ENCODE peak calls at places on chromosomes 13 and 19, in nine cellular contexts. U, T, Y, E, K, J, O, L and P are unnamed samples.
A peak's percentile ranks its signal among the peaks of the same experiment; 100 is the strongest.

GRCh38 chr13:99922631-99923404 is 48.7 kb downstream of the ZIC5 start:
- DNase-seq in U (no peak), T (peak; percentile 90), Y (no peak), E (no peak), K (no peak), J (no peak), O (no peak), L (no peak), P (peak; percentile 84)

GRCh38 chr19:19661675-19662251 is 1.7 kb downstream of the ATP13A1 start:
- DNase-seq in U (no peak), T (no peak), Y (no peak), E (no peak), K (peak; percentile 26), J (no peak), O (no peak), L (no peak), P (no peak)

GRCh38 chr13:111947026-111947810 is 119.7 kb upstream of the SOX1 start:
- DNase-seq in U (no peak), T (no peak), Y (no peak), E (no peak), K (peak; percentile 15), J (no peak), O (no peak), L (no peak), P (no peak)

GRCh38 chr13:78139765-78140164 is 221.1 kb upstream of the EDNRB start:
- DNase-seq in U (no peak), T (no peak), Y (no peak), E (no peak), K (no peak), J (no peak), O (no peak), L (no peak), P (no peak)

GRCh38 chr19:47699360-47699917 is 13.8 kb upstream of the EHD2 start:
- DNase-seq in U (peak; percentile 14), T (peak; percentile 3), Y (no peak), E (peak; percentile 48), K (peak; percentile 82), J (no peak), O (no peak), L (no peak), P (peak; percentile 62)

GRCh38 chr19:7292950-7293794 is 1.0 kb downstream of the INSR start:
- DNase-seq in U (no peak), T (no peak), Y (peak; percentile 72), E (no peak), K (peak; percentile 33), J (no peak), O (no peak), L (peak; percentile 47), P (no peak)

GRCh38 chr13:44649834-44650233 is 73.7 kb upstream of the TSC22D1 start:
- DNase-seq in U (no peak), T (no peak), Y (no peak), E (no peak), K (no peak), J (no peak), O (no peak), L (no peak), P (no peak)

GRCh38 chr19:30896551-30896950 is 452.7 kb downstream of the TSHZ3 start:
- DNase-seq in U (no peak), T (no peak), Y (peak; percentile 58), E (no peak), K (peak; percentile 66), J (no peak), O (no peak), L (no peak), P (no peak)

GRCh38 chr13:20492036-20492435 is 33.6 kb downstream of the CRYL1 start:
- DNase-seq in U (no peak), T (no peak), Y (no peak), E (no peak), K (no peak), J (no peak), O (no peak), L (no peak), P (no peak)

GRCh38 chr13:76854894-76855293 is 31.3 kb downstream of the KCTD12 start:
- DNase-seq in U (no peak), T (no peak), Y (no peak), E (peak; percentile 4), K (no peak), J (no peak), O (no peak), L (no peak), P (no peak)

GRCh38 chr13:110493161-110493593 is 68.3 kb downstream of the RAB20 start:
- DNase-seq in U (no peak), T (no peak), Y (no peak), E (no peak), K (no peak), J (no peak), O (no peak), L (no peak), P (no peak)

GRCh38 chr19:14333101-14333871 is 48.0 kb upstream of the ADGRE5 start:
- DNase-seq in U (no peak), T (no peak), Y (peak; percentile 42), E (no peak), K (peak; percentile 60), J (no peak), O (no peak), L (no peak), P (no peak)

GRCh38 chr13:44050450-44051063 is 170.9 kb downstream of the LACC1 start:
- DNase-seq in U (no peak), T (no peak), Y (no peak), E (no peak), K (no peak), J (no peak), O (no peak), L (no peak), P (peak; percentile 65)

GRCh38 chr13:87259479-87260083 is 411.6 kb upstream of the SLITRK5 start:
- DNase-seq in U (no peak), T (no peak), Y (no peak), E (no peak), K (peak; percentile 76), J (no peak), O (no peak), L (no peak), P (peak; percentile 55)

GRCh38 chr19:42140125-42140754 is 8.0 kb upstream of the POU2F2 start:
- DNase-seq in U (no peak), T (no peak), Y (peak; percentile 77), E (peak; percentile 29), K (peak; percentile 90), J (peak; percentile 76), O (no peak), L (no peak), P (peak; percentile 56)

GRCh38 chr13:110293649-110294048 is 13.3 kb downstream of the COL4A1 start:
- DNase-seq in U (no peak), T (no peak), Y (no peak), E (no peak), K (no peak), J (no peak), O (no peak), L (no peak), P (no peak)

GRCh38 chr19:2648528-2648937 is 54.0 kb downstream of the GNG7 start:
- DNase-seq in U (peak; percentile 60), T (peak; percentile 71), Y (peak; percentile 77), E (peak; percentile 46), K (peak; percentile 76), J (peak; percentile 76), O (peak; percentile 34), L (peak; percentile 89), P (peak; percentile 83)

GRCh38 chr13:39364797-39365468 is 238.1 kb downstream of the LHFPL6 start:
- DNase-seq in U (no peak), T (no peak), Y (no peak), E (no peak), K (no peak), J (no peak), O (peak; percentile 14), L (no peak), P (no peak)

GRCh38 chr13:50209646-50210045 is 194.4 kb downstream of the KCNRG start:
- DNase-seq in U (no peak), T (no peak), Y (no peak), E (no peak), K (no peak), J (no peak), O (no peak), L (no peak), P (no peak)

GRCh38 chr19:39038098-39038497 is 5.7 kb upstream of the FBXO27 start:
- DNase-seq in U (no peak), T (no peak), Y (no peak), E (no peak), K (peak; percentile 83), J (peak; percentile 45), O (no peak), L (peak; percentile 50), P (peak; percentile 70)

GRCh38 chr13:48398450-48399095 is 14.3 kb downstream of the LPAR6 start:
- DNase-seq in U (no peak), T (no peak), Y (no peak), E (no peak), K (no peak), J (no peak), O (no peak), L (no peak), P (peak; percentile 24)

GRCh38 chr13:75628811-75629210 is 7.3 kb upstream of the LMO7 start:
- DNase-seq in U (no peak), T (no peak), Y (no peak), E (no peak), K (no peak), J (no peak), O (no peak), L (no peak), P (no peak)

GRCh38 chr13:23749288-23749880 is 139.8 kb downstream of the MIPEP start:
- DNase-seq in U (no peak), T (no peak), Y (no peak), E (no peak), K (no peak), J (no peak), O (no peak), L (no peak), P (peak; percentile 23)

GRCh38 chr19:39411006-39411831 is 1.2 kb upstream of the PLEKHG2 start:
- DNase-seq in U (no peak), T (no peak), Y (no peak), E (no peak), K (no peak), J (peak; percentile 82), O (no peak), L (no peak), P (no peak)

GRCh38 chr19:3983936-3984583 is 1.2 kb downstream of the EEF2 start:
- DNase-seq in U (no peak), T (peak; percentile 25), Y (peak; percentile 32), E (no peak), K (peak; percentile 29), J (no peak), O (no peak), L (no peak), P (no peak)

GRCh38 chr19:33562636-33563035 is 41.0 kb upstream of the PEPD start:
- DNase-seq in U (no peak), T (no peak), Y (no peak), E (no peak), K (no peak), J (no peak), O (no peak), L (no peak), P (no peak)

GRCh38 chr19:15125232-15126067 is 18.2 kb downstream of the SYDE1 start:
- DNase-seq in U (peak; percentile 96), T (peak; percentile 99), Y (peak; percentile 99), E (peak; percentile 99), K (peak; percentile 99), J (peak; percentile 98), O (peak; percentile 79), L (peak; percentile 98), P (peak; percentile 96)

GRCh38 chr19:49475995-49476880 is 2.2 kb downstream of the FLT3LG start:
- DNase-seq in U (peak; percentile 63), T (no peak), Y (peak; percentile 46), E (no peak), K (peak; percentile 96), J (no peak), O (no peak), L (no peak), P (peak; percentile 77)

GRCh38 chr19:38891791-38892190 is 7.6 kb downstream of the SIRT2 start:
- DNase-seq in U (no peak), T (no peak), Y (no peak), E (no peak), K (no peak), J (no peak), O (no peak), L (no peak), P (peak; percentile 32)

GRCh38 chr19:10270616-10271394 is at the start of gene ICAM1:
- DNase-seq in U (peak; percentile 51), T (no peak), Y (peak; percentile 89), E (peak; percentile 52), K (peak; percentile 88), J (peak; percentile 78), O (no peak), L (no peak), P (peak; percentile 82)

GRCh38 chr19:13329766-13330165 is 176.5 kb downstream of the CACNA1A start:
- DNase-seq in U (no peak), T (no peak), Y (no peak), E (no peak), K (no peak), J (no peak), O (no peak), L (no peak), P (no peak)